ENCODE peak calls at places on chromosomes 6 and 20, in five cellular contexts. N is pancreas, T is fibroblast of mammary gland, J is ovary, W is tibial nerve. L is an unnamed sample.

GRCh38 chr20:44646023-44646640 is 5.4 kb downstream of the ADA start:
- DNase-seq in W (no peak), N (no peak), J (no peak), T (no peak), L (peak; percentile 57)

GRCh38 chr20:45908086-45908485 is 3.9 kb downstream of the PLTP start:
- DNase-seq in J (no peak), T (no peak), W (no peak), N (no peak), L (no peak)

GRCh38 chr20:19438488-19438887 is 226.0 kb downstream of the SLC24A3 start:
- DNase-seq in W (no peak), J (no peak), T (no peak), N (no peak), L (no peak)

GRCh38 chr6:118656822-118657451 is 5.5 kb upstream of the CEP85L start:
- DNase-seq in T (no peak), N (no peak), J (no peak), W (no peak), L (no peak)

GRCh38 chr6:135830452-135830851 is 21.0 kb upstream of the PDE7B start:
- DNase-seq in W (no peak), N (no peak), J (no peak), T (peak; percentile 92), L (peak; percentile 60)

GRCh38 chr20:37407117-37407566 is 61.2 kb downstream of the SRC start:
- DNase-seq in T (peak; percentile 32), W (no peak), J (no peak), N (no peak), L (no peak)

GRCh38 chr6:142374090-142374783 is 72.4 kb downstream of the ADGRG6 start:
- DNase-seq in T (no peak), J (no peak), N (no peak), W (no peak), L (no peak)

GRCh38 chr6:8608737-8609136 is 173.4 kb upstream of the SLC35B3 start:
- DNase-seq in W (no peak), J (no peak), T (no peak), N (no peak), L (no peak)

GRCh38 chr6:2782825-2783187 is 17.6 kb downstream of the WRNIP1 start:
- DNase-seq in W (no peak), T (no peak), N (no peak), J (no peak), L (no peak)

GRCh38 chr6:151916680-151917164 is 109.2 kb downstream of the ESR1 start:
- DNase-seq in J (no peak), T (peak; percentile 98), W (peak; percentile 41), N (no peak), L (peak; percentile 68)

GRCh38 chr6:148186916-148187315 is 155.7 kb upstream of the SASH1 start:
- DNase-seq in T (no peak), J (no peak), N (no peak), W (no peak), L (no peak)

GRCh38 chr20:37542281-37542680 is 14.6 kb upstream of the BLCAP start:
- DNase-seq in W (no peak), T (no peak), J (no peak), N (no peak), L (no peak)

GRCh38 chr20:34863421-34863965 is 9.2 kb downstream of the GGT7 start:
- DNase-seq in N (no peak), J (no peak), T (no peak), W (no peak), L (no peak)

GRCh38 chr6:16769131-16769985 is 8.1 kb upstream of the ATXN1 start:
- DNase-seq in N (peak; percentile 43), J (no peak), W (no peak), T (peak; percentile 85), L (peak; percentile 99)

GRCh38 chr20:47296950-47297349 is 59.5 kb downstream of the ZMYND8 start:
- DNase-seq in W (no peak), N (no peak), T (no peak), J (no peak), L (no peak)

GRCh38 chr20:62466806-62467537 is 8.8 kb downstream of the GATA5 start:
- DNase-seq in N (no peak), T (no peak), W (no peak), J (no peak), L (no peak)

GRCh38 chr6:144334150-144334708 is 49.1 kb downstream of the UTRN start:
- DNase-seq in N (no peak), W (no peak), T (no peak), J (no peak), L (no peak)

GRCh38 chr6:135270676-135271536 is 89.8 kb downstream of the MYB start:
- DNase-seq in N (peak; percentile 68), T (peak; percentile 16), J (no peak), W (no peak), L (no peak)

GRCh38 chr6:12008366-12009179 is 3.5 kb upstream of the HIVEP1 start:
- DNase-seq in J (peak; percentile 86), N (peak; percentile 87), W (peak; percentile 53), T (peak; percentile 38), L (peak; percentile 35)

GRCh38 chr6:154602708-154603107 is 92.2 kb upstream of the CNKSR3 start:
- DNase-seq in T (peak; percentile 9), J (no peak), N (no peak), W (no peak), L (peak; percentile 19)

GRCh38 chr6:75204222-75204958 is 1.5 kb downstream of the COL12A1 start:
- DNase-seq in T (peak; percentile 96), J (peak; percentile 90), N (peak; percentile 76), W (peak; percentile 74), L (peak; percentile 87)

GRCh38 chr20:36107881-36108280 is 46.7 kb upstream of the EPB41L1 start:
- DNase-seq in T (no peak), N (no peak), J (no peak), W (no peak), L (no peak)

GRCh38 chr20:3681931-3682820 is at the start of gene ADAM33:
- DNase-seq in W (peak; percentile 25), N (no peak), J (peak; percentile 68), T (peak; percentile 56), L (no peak)

GRCh38 chr20:49573900-49574416 is 6.0 kb upstream of the PTGIS start:
- DNase-seq in N (no peak), T (peak; percentile 70), W (no peak), J (peak; percentile 16), L (peak; percentile 89)

GRCh38 chr6:38187285-38187684 is 367.8 kb downstream of the ZFAND3 start:
- DNase-seq in N (no peak), J (no peak), W (no peak), T (no peak), L (no peak)

DNA sequence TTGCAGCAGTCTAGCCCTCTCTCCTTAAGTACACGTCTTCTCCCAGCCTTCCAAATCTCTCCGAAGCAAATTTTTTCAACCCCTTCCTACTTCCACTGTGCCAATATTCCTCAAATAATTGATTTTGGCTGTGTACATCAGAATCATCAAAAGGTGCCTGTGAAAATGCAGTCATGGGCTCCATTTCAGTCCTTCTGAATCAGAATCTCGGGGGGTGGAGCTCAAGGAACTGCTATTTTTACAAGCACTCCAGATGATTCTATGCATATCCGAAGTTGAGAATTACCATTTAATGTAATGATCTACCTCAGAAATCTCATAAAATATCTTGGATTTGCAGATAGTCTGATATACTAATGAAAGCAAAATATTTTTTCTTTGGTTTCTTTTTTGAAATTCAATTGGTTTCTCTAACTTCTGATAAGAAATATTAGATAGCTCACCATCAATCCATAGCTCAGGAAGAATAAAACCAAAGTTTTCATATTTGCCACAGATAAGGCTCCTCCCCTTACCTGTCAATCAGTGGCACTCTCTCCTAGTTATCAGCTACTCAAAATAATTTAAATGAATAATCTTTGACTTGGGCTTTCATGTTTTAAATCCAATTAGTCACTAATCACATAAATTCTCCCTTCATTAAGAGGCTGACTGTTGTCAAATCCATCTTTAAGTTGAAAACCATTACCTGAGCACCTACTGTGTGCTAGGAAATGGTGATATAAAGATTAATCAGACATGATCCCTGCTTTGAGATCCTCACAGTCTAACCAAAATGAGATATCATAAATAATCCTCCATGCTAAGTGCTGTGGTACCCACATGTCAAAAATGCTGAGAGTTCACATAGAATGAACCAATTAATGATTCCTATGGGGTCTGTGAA is 36.4 kb upstream of the STXBP5 start:
- DNase-seq in J (no peak), T (peak; percentile 55), N (no peak), W (no peak), L (no peak)
- H3K4me3 ChIP-seq in J (no peak overlapping the region), T (no peak overlapping the region), N (no peak overlapping the region), W (no peak overlapping the region), L (no peak overlapping the region)

DNA sequence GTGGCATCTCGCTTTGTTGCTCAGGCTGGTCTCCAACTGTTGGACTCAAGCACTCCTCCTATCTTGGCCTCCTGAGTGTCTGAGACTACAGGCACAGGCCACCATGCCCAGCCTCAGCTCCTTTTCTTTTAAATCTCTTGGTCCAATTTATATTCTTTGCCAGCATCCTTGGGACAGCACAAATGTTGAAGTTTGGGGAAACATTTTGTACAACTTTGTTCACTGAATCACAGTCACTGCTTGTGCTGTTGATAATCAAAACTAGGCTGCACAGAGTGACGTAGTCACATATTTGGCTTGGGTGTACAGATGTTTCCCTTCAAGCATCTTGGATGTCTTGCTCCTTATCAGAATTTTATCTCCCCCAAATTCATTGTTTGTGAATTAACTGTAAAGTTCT is 17.8 kb downstream of the CARMIL1 start:
- DNase-seq in W (peak; percentile 39), T (peak; percentile 68), J (no peak), N (no peak), L (peak; percentile 35)
- H3K4me3 ChIP-seq in W (no peak overlapping the region), T (no peak overlapping the region), J (no peak overlapping the region), N (no peak overlapping the region), L (no peak overlapping the region)

GRCh38 chr6:10976571-10976970 is 67.5 kb downstream of the ELOVL2 start:
- DNase-seq in T (peak; percentile 34), N (no peak), J (no peak), W (no peak), L (no peak)

GRCh38 chr6:10977231-10977968 is 66.7 kb downstream of the ELOVL2 start:
- DNase-seq in T (no peak), N (no peak), J (no peak), W (no peak), L (no peak)

GRCh38 chr6:10981409-10981808 is 62.7 kb downstream of the ELOVL2 start:
- DNase-seq in T (no peak), N (no peak), W (no peak), J (no peak), L (no peak)
- H3K4me3 ChIP-seq in T (no peak overlapping the region), N (no peak overlapping the region), W (no peak overlapping the region), J (no peak overlapping the region), L (no peak overlapping the region)

GRCh38 chr6:156587751-156588301 is 189.4 kb upstream of the ARID1B start:
- DNase-seq in T (no peak), J (no peak), W (no peak), N (no peak), L (no peak)
- H3K4me3 ChIP-seq in T (no peak overlapping the region), J (no peak overlapping the region), W (no peak overlapping the region), N (no peak overlapping the region), L (no peak overlapping the region)

GRCh38 chr20:31712564-31713311 is 9.9 kb downstream of the BCL2L1 start:
- DNase-seq in T (peak; percentile 90), J (no peak), N (peak; percentile 84), W (peak; percentile 94), L (peak; percentile 94)
- H3K4me3 ChIP-seq in T (peak overlapping the region; percentile 35), J (no peak overlapping the region), N (peak overlapping the region; percentile 10), W (peak overlapping the region; percentile 30), L (peak overlapping the region; percentile 54)

GRCh38 chr6:28337103-28337520 is 1.2 kb upstream of the ZSCAN31 start:
- DNase-seq in J (no peak), N (no peak), W (no peak), T (no peak), L (no peak)
- H3K4me3 ChIP-seq in J (peak overlapping the region; percentile 68), N (peak overlapping the region; percentile 45), W (no peak overlapping the region), T (no peak overlapping the region), L (peak overlapping the region; percentile 80)

L was measured in astrocyte.